ENCODE peak calls at places on chromosome 13, in nine cellular contexts. One of them, this sample, is unnamed.

GRCh38 chr13:84137292-84137691 is 255.0 kb upstream of the SLITRK1 start:
- DNase-seq in activated CD8-positive, alpha-beta T cell treated with anti-CD3 and anti-CD28 coated beads for 36 hours: peak; percentile 84
- DNase-seq in fibroblast of mammary gland: peak; percentile 3
- DNase-seq in epithelial cell of proximal tubule: no peak
- DNase-seq in ovary: no peak
- DNase-seq in osteocyte: no peak
- DNase-seq in AG09309: peak; percentile 21
- DNase-seq in astrocyte of the spinal cord: peak; percentile 46
- DNase-seq in retinal pigment epithelial cell: no peak
- DNase-seq in this sample: no peak

GRCh38 chr13:40048551-40048950 is 393.1 kb downstream of the COG6 start:
- DNase-seq in epithelial cell of proximal tubule: no peak
- DNase-seq in fibroblast of mammary gland: no peak
- DNase-seq in AG09309: no peak
- DNase-seq in activated CD8-positive, alpha-beta T cell treated with anti-CD3 and anti-CD28 coated beads for 36 hours: no peak
- DNase-seq in retinal pigment epithelial cell: no peak
- DNase-seq in astrocyte of the spinal cord: no peak
- DNase-seq in osteocyte: no peak
- DNase-seq in ovary: no peak
- DNase-seq in this sample: no peak

GRCh38 chr13:21542563-21542962 is 61.4 kb downstream of the MICU2 start:
- DNase-seq in retinal pigment epithelial cell: no peak
- DNase-seq in ovary: no peak
- DNase-seq in epithelial cell of proximal tubule: no peak
- DNase-seq in fibroblast of mammary gland: no peak
- DNase-seq in osteocyte: no peak
- DNase-seq in AG09309: no peak
- DNase-seq in astrocyte of the spinal cord: peak; percentile 22
- DNase-seq in activated CD8-positive, alpha-beta T cell treated with anti-CD3 and anti-CD28 coated beads for 36 hours: no peak
- DNase-seq in this sample: no peak

GRCh38 chr13:21124853-21125252 is 51.5 kb downstream of the SKA3 start:
- DNase-seq in retinal pigment epithelial cell: peak; percentile 74
- DNase-seq in astrocyte of the spinal cord: peak; percentile 58
- DNase-seq in activated CD8-positive, alpha-beta T cell treated with anti-CD3 and anti-CD28 coated beads for 36 hours: no peak
- DNase-seq in AG09309: no peak
- DNase-seq in fibroblast of mammary gland: no peak
- DNase-seq in ovary: no peak
- DNase-seq in epithelial cell of proximal tubule: peak; percentile 57
- DNase-seq in osteocyte: peak; percentile 88
- DNase-seq in this sample: no peak

GRCh38 chr13:44302948-44303575 is 70.6 kb upstream of the SERP2 start:
- DNase-seq in osteocyte: no peak
- DNase-seq in retinal pigment epithelial cell: no peak
- DNase-seq in epithelial cell of proximal tubule: no peak
- DNase-seq in ovary: no peak
- DNase-seq in activated CD8-positive, alpha-beta T cell treated with anti-CD3 and anti-CD28 coated beads for 36 hours: peak; percentile 11
- DNase-seq in AG09309: no peak
- DNase-seq in astrocyte of the spinal cord: no peak
- DNase-seq in fibroblast of mammary gland: peak; percentile 82
- DNase-seq in this sample: no peak

GRCh38 chr13:97386832-97387486 is 47.0 kb upstream of the RAP2A start:
- DNase-seq in fibroblast of mammary gland: no peak
- DNase-seq in astrocyte of the spinal cord: no peak
- DNase-seq in AG09309: no peak
- DNase-seq in activated CD8-positive, alpha-beta T cell treated with anti-CD3 and anti-CD28 coated beads for 36 hours: peak; percentile 80
- DNase-seq in osteocyte: no peak
- DNase-seq in retinal pigment epithelial cell: no peak
- DNase-seq in ovary: no peak
- DNase-seq in epithelial cell of proximal tubule: no peak
- DNase-seq in this sample: no peak

GRCh38 chr13:22915442-22916082 is 265.2 kb upstream of the SGCG start:
- DNase-seq in fibroblast of mammary gland: peak; percentile 54
- DNase-seq in AG09309: no peak
- DNase-seq in activated CD8-positive, alpha-beta T cell treated with anti-CD3 and anti-CD28 coated beads for 36 hours: no peak
- DNase-seq in astrocyte of the spinal cord: peak; percentile 48
- DNase-seq in retinal pigment epithelial cell: peak; percentile 44
- DNase-seq in ovary: peak; percentile 68
- DNase-seq in epithelial cell of proximal tubule: no peak
- DNase-seq in osteocyte: no peak
- DNase-seq in this sample: peak; percentile 26

GRCh38 chr13:25679154-25679553 is 307.4 kb downstream of the ATP8A2 start:
- DNase-seq in epithelial cell of proximal tubule: no peak
- DNase-seq in activated CD8-positive, alpha-beta T cell treated with anti-CD3 and anti-CD28 coated beads for 36 hours: no peak
- DNase-seq in fibroblast of mammary gland: no peak
- DNase-seq in astrocyte of the spinal cord: no peak
- DNase-seq in AG09309: no peak
- DNase-seq in ovary: no peak
- DNase-seq in osteocyte: no peak
- DNase-seq in retinal pigment epithelial cell: no peak
- DNase-seq in this sample: no peak

GRCh38 chr13:31096624-31097302 is 64.9 kb downstream of the HSPH1 start:
- DNase-seq in fibroblast of mammary gland: no peak
- DNase-seq in astrocyte of the spinal cord: no peak
- DNase-seq in AG09309: no peak
- DNase-seq in epithelial cell of proximal tubule: no peak
- DNase-seq in retinal pigment epithelial cell: no peak
- DNase-seq in activated CD8-positive, alpha-beta T cell treated with anti-CD3 and anti-CD28 coated beads for 36 hours: no peak
- DNase-seq in osteocyte: no peak
- DNase-seq in ovary: no peak
- DNase-seq in this sample: no peak

GRCh38 chr13:39417131-39417530 is 185.9 kb downstream of the LHFPL6 start:
- DNase-seq in AG09309: no peak
- DNase-seq in epithelial cell of proximal tubule: no peak
- DNase-seq in osteocyte: no peak
- DNase-seq in retinal pigment epithelial cell: no peak
- DNase-seq in fibroblast of mammary gland: no peak
- DNase-seq in astrocyte of the spinal cord: peak; percentile 15
- DNase-seq in activated CD8-positive, alpha-beta T cell treated with anti-CD3 and anti-CD28 coated beads for 36 hours: no peak
- DNase-seq in ovary: no peak
- DNase-seq in this sample: no peak

GRCh38 chr13:81487151-81487550 is 1146.2 kb upstream of the SPRY2 start:
- DNase-seq in osteocyte: no peak
- DNase-seq in fibroblast of mammary gland: peak; percentile 1
- DNase-seq in retinal pigment epithelial cell: peak; percentile 6
- DNase-seq in astrocyte of the spinal cord: peak; percentile 7
- DNase-seq in AG09309: no peak
- DNase-seq in activated CD8-positive, alpha-beta T cell treated with anti-CD3 and anti-CD28 coated beads for 36 hours: no peak
- DNase-seq in epithelial cell of proximal tubule: no peak
- DNase-seq in ovary: no peak
- DNase-seq in this sample: no peak
- TF ChIP-seq CTCF in osteocyte: peak; percentile 35
- TF ChIP-seq CTCF in fibroblast of mammary gland: no peak
- TF ChIP-seq CTCF in retinal pigment epithelial cell: peak; percentile 69
- TF ChIP-seq CTCF in astrocyte of the spinal cord: peak; percentile 25
- TF ChIP-seq CTCF in AG09309: no peak
- TF ChIP-seq CTCF in activated CD8-positive, alpha-beta T cell treated with anti-CD3 and anti-CD28 coated beads for 36 hours: no peak
- TF ChIP-seq CTCF in epithelial cell of proximal tubule: peak; percentile 75
- TF ChIP-seq CTCF in ovary: no peak
- TF ChIP-seq CTCF in this sample: no peak

DNA sequence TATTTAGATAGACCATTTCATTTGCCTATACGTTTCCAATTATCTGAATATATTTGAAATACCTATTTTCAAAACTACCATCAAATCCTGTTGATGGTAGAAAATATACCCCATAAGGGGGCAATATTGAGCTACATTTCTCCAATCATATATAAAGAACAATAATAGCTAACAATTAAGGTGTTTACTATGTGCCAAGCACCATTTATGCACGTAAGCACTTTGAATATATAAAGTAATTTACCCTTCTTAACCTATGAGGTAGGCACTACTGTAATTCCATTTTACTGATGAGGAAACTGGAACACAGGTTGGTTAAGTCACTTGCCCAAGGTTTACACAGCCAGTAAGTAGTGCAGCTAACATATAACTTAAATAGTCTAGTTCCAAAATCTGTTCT is 79.2 kb downstream of the UBL3 start:
- DNase-seq in AG09309: no peak
- DNase-seq in osteocyte: no peak
- DNase-seq in activated CD8-positive, alpha-beta T cell treated with anti-CD3 and anti-CD28 coated beads for 36 hours: no peak
- DNase-seq in ovary: no peak
- DNase-seq in epithelial cell of proximal tubule: peak; percentile 12
- DNase-seq in retinal pigment epithelial cell: peak; percentile 4
- DNase-seq in astrocyte of the spinal cord: peak; percentile 54
- DNase-seq in fibroblast of mammary gland: peak; percentile 56
- DNase-seq in this sample: no peak
- TF ChIP-seq CTCF in AG09309: peak; percentile 5
- TF ChIP-seq CTCF in osteocyte: peak; percentile 66
- TF ChIP-seq CTCF in activated CD8-positive, alpha-beta T cell treated with anti-CD3 and anti-CD28 coated beads for 36 hours: peak; percentile 74
- TF ChIP-seq CTCF in ovary: no peak
- TF ChIP-seq CTCF in epithelial cell of proximal tubule: peak; percentile 39
- TF ChIP-seq CTCF in retinal pigment epithelial cell: peak; percentile 29
- TF ChIP-seq CTCF in astrocyte of the spinal cord: peak; percentile 29
- TF ChIP-seq CTCF in fibroblast of mammary gland: peak; percentile 35
- TF ChIP-seq CTCF in this sample: peak; percentile 52

GRCh38 chr13:36912369-36912768 is 7.7 kb downstream of the SMAD9 start:
- DNase-seq in astrocyte of the spinal cord: no peak
- DNase-seq in AG09309: no peak
- DNase-seq in retinal pigment epithelial cell: no peak
- DNase-seq in epithelial cell of proximal tubule: no peak
- DNase-seq in osteocyte: no peak
- DNase-seq in activated CD8-positive, alpha-beta T cell treated with anti-CD3 and anti-CD28 coated beads for 36 hours: no peak
- DNase-seq in ovary: no peak
- DNase-seq in fibroblast of mammary gland: no peak
- DNase-seq in this sample: no peak
- TF ChIP-seq CTCF in astrocyte of the spinal cord: no peak
- TF ChIP-seq CTCF in AG09309: no peak
- TF ChIP-seq CTCF in retinal pigment epithelial cell: no peak
- TF ChIP-seq CTCF in epithelial cell of proximal tubule: no peak
- TF ChIP-seq CTCF in osteocyte: no peak
- TF ChIP-seq CTCF in activated CD8-positive, alpha-beta T cell treated with anti-CD3 and anti-CD28 coated beads for 36 hours: no peak
- TF ChIP-seq CTCF in ovary: no peak
- TF ChIP-seq CTCF in fibroblast of mammary gland: no peak
- TF ChIP-seq CTCF in this sample: no peak

GRCh38 chr13:50081106-50081898 is 66.1 kb downstream of the KCNRG start:
- DNase-seq in activated CD8-positive, alpha-beta T cell treated with anti-CD3 and anti-CD28 coated beads for 36 hours: peak; percentile 63
- DNase-seq in astrocyte of the spinal cord: peak; percentile 39
- DNase-seq in osteocyte: peak; percentile 86
- DNase-seq in AG09309: no peak
- DNase-seq in ovary: peak; percentile 68
- DNase-seq in retinal pigment epithelial cell: no peak
- DNase-seq in fibroblast of mammary gland: no peak
- DNase-seq in epithelial cell of proximal tubule: no peak
- DNase-seq in this sample: peak; percentile 33
- TF ChIP-seq CTCF in activated CD8-positive, alpha-beta T cell treated with anti-CD3 and anti-CD28 coated beads for 36 hours: no peak
- TF ChIP-seq CTCF in astrocyte of the spinal cord: peak; percentile 17
- TF ChIP-seq CTCF in osteocyte: peak; percentile 32
- TF ChIP-seq CTCF in AG09309: no peak
- TF ChIP-seq CTCF in ovary: no peak
- TF ChIP-seq CTCF in retinal pigment epithelial cell: peak; percentile 9
- TF ChIP-seq CTCF in fibroblast of mammary gland: no peak
- TF ChIP-seq CTCF in epithelial cell of proximal tubule: peak; percentile 31
- TF ChIP-seq CTCF in this sample: peak; percentile 3

DNA sequence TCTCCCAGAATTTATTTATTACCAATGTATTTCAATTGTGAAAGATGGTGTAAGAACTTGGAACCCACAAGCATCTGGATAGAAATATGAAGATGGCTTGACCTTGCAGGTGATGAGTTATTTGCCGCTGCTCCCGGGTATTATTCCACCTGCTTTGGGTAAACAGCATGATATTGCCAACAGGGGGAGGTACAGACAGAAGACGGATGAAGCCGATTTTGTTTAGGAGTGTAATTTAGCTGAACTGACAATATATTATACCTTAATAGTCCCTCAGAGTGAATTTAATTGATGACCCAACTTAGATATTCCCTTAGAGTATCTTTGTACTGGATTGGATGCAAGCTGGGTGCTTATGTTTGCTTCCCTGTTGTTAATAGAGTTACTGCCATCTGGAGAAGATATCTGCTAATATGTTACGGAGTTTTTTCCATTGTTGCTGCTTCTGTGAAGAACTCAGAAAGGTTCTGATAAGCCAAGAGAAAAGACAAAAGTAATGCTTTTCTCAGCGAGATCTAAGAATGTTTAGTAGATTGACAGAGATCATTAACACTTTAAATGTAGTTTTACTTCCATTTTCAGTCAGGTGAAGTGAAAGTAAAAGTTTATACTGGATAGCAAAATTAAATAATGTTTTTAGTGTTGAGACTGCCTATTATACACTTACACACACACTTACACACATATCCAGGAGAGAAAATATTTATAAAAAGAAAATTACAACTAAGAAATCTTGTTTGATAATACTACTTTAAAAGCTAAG is 2220.8 kb upstream of the PCDH20 start:
- DNase-seq in AG09309: no peak
- DNase-seq in fibroblast of mammary gland: no peak
- DNase-seq in epithelial cell of proximal tubule: no peak
- DNase-seq in astrocyte of the spinal cord: peak; percentile 23
- DNase-seq in retinal pigment epithelial cell: no peak
- DNase-seq in activated CD8-positive, alpha-beta T cell treated with anti-CD3 and anti-CD28 coated beads for 36 hours: no peak
- DNase-seq in osteocyte: no peak
- DNase-seq in ovary: no peak
- DNase-seq in this sample: no peak
- TF ChIP-seq CTCF in AG09309: no peak
- TF ChIP-seq CTCF in fibroblast of mammary gland: peak; percentile 8
- TF ChIP-seq CTCF in epithelial cell of proximal tubule: peak; percentile 57
- TF ChIP-seq CTCF in astrocyte of the spinal cord: peak; percentile 23
- TF ChIP-seq CTCF in retinal pigment epithelial cell: peak; percentile 8
- TF ChIP-seq CTCF in activated CD8-positive, alpha-beta T cell treated with anti-CD3 and anti-CD28 coated beads for 36 hours: no peak
- TF ChIP-seq CTCF in osteocyte: peak; percentile 27
- TF ChIP-seq CTCF in ovary: no peak
- TF ChIP-seq CTCF in this sample: no peak

GRCh38 chr13:32535140-32535539 is 3.5 kb downstream of the N4BP2L2 start:
- DNase-seq in osteocyte: no peak
- DNase-seq in epithelial cell of proximal tubule: no peak
- DNase-seq in fibroblast of mammary gland: no peak
- DNase-seq in AG09309: no peak
- DNase-seq in astrocyte of the spinal cord: no peak
- DNase-seq in retinal pigment epithelial cell: no peak
- DNase-seq in ovary: no peak
- DNase-seq in activated CD8-positive, alpha-beta T cell treated with anti-CD3 and anti-CD28 coated beads for 36 hours: no peak
- DNase-seq in this sample: no peak

GRCh38 chr13:32535748-32536147 is 2.8 kb downstream of the N4BP2L2 start:
- DNase-seq in activated CD8-positive, alpha-beta T cell treated with anti-CD3 and anti-CD28 coated beads for 36 hours: no peak
- DNase-seq in ovary: no peak
- DNase-seq in retinal pigment epithelial cell: no peak
- DNase-seq in osteocyte: no peak
- DNase-seq in astrocyte of the spinal cord: no peak
- DNase-seq in epithelial cell of proximal tubule: no peak
- DNase-seq in fibroblast of mammary gland: no peak
- DNase-seq in AG09309: no peak
- DNase-seq in this sample: no peak

GRCh38 chr13:32537580-32538233 is 888 bp downstream of the N4BP2L2 start:
- DNase-seq in activated CD8-positive, alpha-beta T cell treated with anti-CD3 and anti-CD28 coated beads for 36 hours: peak; percentile 64
- DNase-seq in osteocyte: no peak
- DNase-seq in fibroblast of mammary gland: no peak
- DNase-seq in AG09309: no peak
- DNase-seq in retinal pigment epithelial cell: no peak
- DNase-seq in astrocyte of the spinal cord: peak; percentile 8
- DNase-seq in epithelial cell of proximal tubule: no peak
- DNase-seq in ovary: peak; percentile 61
- DNase-seq in this sample: no peak

GRCh38 chr13:32538234-32538620 is 368 bp downstream of the N4BP2L2 start:
- DNase-seq in epithelial cell of proximal tubule: no peak
- DNase-seq in astrocyte of the spinal cord: no peak
- DNase-seq in activated CD8-positive, alpha-beta T cell treated with anti-CD3 and anti-CD28 coated beads for 36 hours: peak; percentile 84
- DNase-seq in fibroblast of mammary gland: peak; percentile 45
- DNase-seq in retinal pigment epithelial cell: peak; percentile 36
- DNase-seq in ovary: peak; percentile 62
- DNase-seq in osteocyte: no peak
- DNase-seq in AG09309: no peak
- DNase-seq in this sample: peak; percentile 64

GRCh38 chr13:32538621-32539246 is at the start of gene N4BP2L2:
- DNase-seq in fibroblast of mammary gland: peak; percentile 98
- DNase-seq in epithelial cell of proximal tubule: peak; percentile 87
- DNase-seq in activated CD8-positive, alpha-beta T cell treated with anti-CD3 and anti-CD28 coated beads for 36 hours: peak; percentile 95
- DNase-seq in osteocyte: peak; percentile 95
- DNase-seq in AG09309: peak; percentile 88
- DNase-seq in ovary: peak; percentile 92
- DNase-seq in astrocyte of the spinal cord: peak; percentile 98
- DNase-seq in retinal pigment epithelial cell: peak; percentile 96
- DNase-seq in this sample: peak; percentile 86
- TF ChIP-seq CTCF in fibroblast of mammary gland: peak; percentile 45
- TF ChIP-seq CTCF in epithelial cell of proximal tubule: peak; percentile 45
- TF ChIP-seq CTCF in activated CD8-positive, alpha-beta T cell treated with anti-CD3 and anti-CD28 coated beads for 36 hours: no peak
- TF ChIP-seq CTCF in osteocyte: peak; percentile 47
- TF ChIP-seq CTCF in AG09309: peak; percentile 31
- TF ChIP-seq CTCF in ovary: peak; percentile 67
- TF ChIP-seq CTCF in astrocyte of the spinal cord: peak; percentile 31
- TF ChIP-seq CTCF in retinal pigment epithelial cell: peak; percentile 52
- TF ChIP-seq CTCF in this sample: peak; percentile 43

This sample was measured in GM10248.